ENCODE peak calls at places on chromosome 10, in six cellular contexts. One of them, this sample, is unnamed.
A peak's percentile ranks its signal among the peaks of the same experiment; 100 is the strongest.

GRCh38 chr10:46226232-46226631 is 60.6 kb upstream of the ANTXRL start:
- DNase-seq in thoracic aorta: no peak
- DNase-seq in endodermal cell: peak; percentile 37
- DNase-seq in spleen: peak; percentile 54
- DNase-seq in thyroid gland: no peak
- DNase-seq in tibial nerve: no peak
- DNase-seq in this sample: no peak

GRCh38 chr10:30056767-30057355 is 2.5 kb downstream of the JCAD start:
- DNase-seq in thyroid gland: peak; percentile 47
- DNase-seq in endodermal cell: peak; percentile 77
- DNase-seq in thoracic aorta: no peak
- DNase-seq in spleen: no peak
- DNase-seq in tibial nerve: no peak
- DNase-seq in this sample: peak; percentile 50

GRCh38 chr10:132665946-132666732 is 119.8 kb downstream of the NKX6-2 start:
- DNase-seq in thoracic aorta: no peak
- DNase-seq in thyroid gland: no peak
- DNase-seq in tibial nerve: no peak
- DNase-seq in spleen: peak; percentile 20
- DNase-seq in endodermal cell: no peak
- DNase-seq in this sample: no peak

GRCh38 chr10:109689785-109690184 is 233.5 kb downstream of the XPNPEP1 start:
- DNase-seq in endodermal cell: no peak
- DNase-seq in thyroid gland: no peak
- DNase-seq in spleen: no peak
- DNase-seq in tibial nerve: no peak
- DNase-seq in thoracic aorta: no peak
- DNase-seq in this sample: no peak

GRCh38 chr10:133292919-133293809 is 15.5 kb downstream of the TUBGCP2 start:
- DNase-seq in thyroid gland: no peak
- DNase-seq in endodermal cell: no peak
- DNase-seq in thoracic aorta: no peak
- DNase-seq in tibial nerve: no peak
- DNase-seq in spleen: peak; percentile 77
- DNase-seq in this sample: no peak

GRCh38 chr10:1109795-1110673 is 53.8 kb downstream of the WDR37 start:
- DNase-seq in endodermal cell: peak; percentile 95
- DNase-seq in tibial nerve: peak; percentile 46
- DNase-seq in spleen: peak; percentile 87
- DNase-seq in thoracic aorta: no peak
- DNase-seq in thyroid gland: peak; percentile 33
- DNase-seq in this sample: no peak

GRCh38 chr10:79046991-79047874 is 21.5 kb upstream of the ZMIZ1 start:
- DNase-seq in endodermal cell: peak; percentile 53
- DNase-seq in thyroid gland: no peak
- DNase-seq in spleen: peak; percentile 76
- DNase-seq in thoracic aorta: no peak
- DNase-seq in tibial nerve: no peak
- DNase-seq in this sample: peak; percentile 63

GRCh38 chr10:32379314-32379949 is 32.5 kb upstream of the EPC1 start:
- DNase-seq in tibial nerve: no peak
- DNase-seq in thyroid gland: no peak
- DNase-seq in thoracic aorta: no peak
- DNase-seq in endodermal cell: peak; percentile 56
- DNase-seq in spleen: no peak
- DNase-seq in this sample: no peak

GRCh38 chr10:100882681-100883321 is 30.0 kb upstream of the SLF2 start:
- DNase-seq in spleen: no peak
- DNase-seq in endodermal cell: peak; percentile 30
- DNase-seq in tibial nerve: no peak
- DNase-seq in thoracic aorta: no peak
- DNase-seq in thyroid gland: no peak
- DNase-seq in this sample: no peak

GRCh38 chr10:76122056-76122455 is 690.6 kb downstream of the LRMDA start:
- DNase-seq in thyroid gland: no peak
- DNase-seq in endodermal cell: no peak
- DNase-seq in spleen: no peak
- DNase-seq in thoracic aorta: no peak
- DNase-seq in tibial nerve: no peak
- DNase-seq in this sample: no peak

GRCh38 chr10:21388541-21389068 is 136.9 kb downstream of the SKIDA1 start:
- DNase-seq in tibial nerve: no peak
- DNase-seq in spleen: no peak
- DNase-seq in thyroid gland: no peak
- DNase-seq in endodermal cell: no peak
- DNase-seq in thoracic aorta: no peak
- DNase-seq in this sample: no peak

GRCh38 chr10:46235705-46236536 is 50.9 kb upstream of the ANTXRL start:
- DNase-seq in thyroid gland: no peak
- DNase-seq in endodermal cell: peak; percentile 26
- DNase-seq in thoracic aorta: no peak
- DNase-seq in spleen: peak; percentile 49
- DNase-seq in tibial nerve: no peak
- DNase-seq in this sample: no peak

GRCh38 chr10:93245772-93246171 is 172.1 kb downstream of the CYP26A1 start:
- DNase-seq in tibial nerve: no peak
- DNase-seq in spleen: no peak
- DNase-seq in thoracic aorta: no peak
- DNase-seq in endodermal cell: no peak
- DNase-seq in thyroid gland: no peak
- DNase-seq in this sample: no peak

GRCh38 chr10:23534328-23534727 is 95.5 kb downstream of the OTUD1 start:
- DNase-seq in spleen: no peak
- DNase-seq in thoracic aorta: no peak
- DNase-seq in thyroid gland: no peak
- DNase-seq in tibial nerve: no peak
- DNase-seq in endodermal cell: no peak
- DNase-seq in this sample: no peak

GRCh38 chr10:43315535-43316245 is 48.8 kb upstream of the RASGEF1A start:
- DNase-seq in endodermal cell: no peak
- DNase-seq in thyroid gland: no peak
- DNase-seq in spleen: no peak
- DNase-seq in thoracic aorta: no peak
- DNase-seq in tibial nerve: no peak
- DNase-seq in this sample: no peak

GRCh38 chr10:43318456-43318855 is 51.6 kb upstream of the RASGEF1A start:
- DNase-seq in endodermal cell: no peak
- DNase-seq in tibial nerve: no peak
- DNase-seq in thoracic aorta: no peak
- DNase-seq in spleen: peak; percentile 30
- DNase-seq in thyroid gland: no peak
- DNase-seq in this sample: no peak

GRCh38 chr10:43316988-43317387 is 50.1 kb upstream of the RASGEF1A start:
- DNase-seq in endodermal cell: no peak
- DNase-seq in thyroid gland: no peak
- DNase-seq in spleen: peak; percentile 41
- DNase-seq in tibial nerve: no peak
- DNase-seq in thoracic aorta: no peak
- DNase-seq in this sample: no peak

GRCh38 chr10:43316516-43316915 is 49.7 kb upstream of the RASGEF1A start:
- DNase-seq in endodermal cell: no peak
- DNase-seq in thyroid gland: no peak
- DNase-seq in tibial nerve: no peak
- DNase-seq in spleen: no peak
- DNase-seq in thoracic aorta: no peak
- DNase-seq in this sample: no peak

GRCh38 chr10:43317422-43317821 is 50.6 kb upstream of the RASGEF1A start:
- DNase-seq in endodermal cell: no peak
- DNase-seq in thyroid gland: no peak
- DNase-seq in tibial nerve: no peak
- DNase-seq in spleen: peak; percentile 46
- DNase-seq in thoracic aorta: no peak
- DNase-seq in this sample: no peak
- H3K9me3 ChIP-seq in endodermal cell: no peaks in the 10 kb centered on the region
- H3K9me3 ChIP-seq in thyroid gland: no peaks in the 10 kb centered on the region
- H3K9me3 ChIP-seq in tibial nerve: no peaks in the 10 kb centered on the region
- H3K9me3 ChIP-seq in spleen: no peaks in the 10 kb centered on the region
- H3K9me3 ChIP-seq in thoracic aorta: no peaks in the 10 kb centered on the region
- H3K9me3 ChIP-seq in this sample: no peaks in the 10 kb centered on the region

GRCh38 chr10:52459097-52459496 is 145.0 kb downstream of the DKK1 start:
- DNase-seq in spleen: no peak
- DNase-seq in thyroid gland: no peak
- DNase-seq in thoracic aorta: no peak
- DNase-seq in endodermal cell: no peak
- DNase-seq in tibial nerve: no peak
- DNase-seq in this sample: no peak
- TF ChIP-seq CTCF in spleen: no peak
- TF ChIP-seq CTCF in thyroid gland: no peak
- TF ChIP-seq CTCF in thoracic aorta: no peak
- TF ChIP-seq CTCF in endodermal cell: no peak
- TF ChIP-seq CTCF in tibial nerve: no peak
- TF ChIP-seq CTCF in this sample: no peak

GRCh38 chr10:70960783-70961570 is 72.6 kb upstream of the PCBD1 start:
- DNase-seq in endodermal cell: no peak
- DNase-seq in thoracic aorta: no peak
- DNase-seq in thyroid gland: no peak
- DNase-seq in tibial nerve: no peak
- DNase-seq in spleen: peak; percentile 56
- DNase-seq in this sample: no peak
- H3K4me1 ChIP-seq in endodermal cell: no peaks in the 10 kb centered on the region
- H3K4me1 ChIP-seq in thoracic aorta: no peaks in the 10 kb centered on the region
- H3K4me1 ChIP-seq in thyroid gland: no peaks in the 10 kb centered on the region
- H3K4me1 ChIP-seq in tibial nerve: no peaks in the 10 kb centered on the region
- H3K4me1 ChIP-seq in spleen: no peaks in the 10 kb centered on the region
- H3K4me1 ChIP-seq in this sample: no peaks in the 10 kb centered on the region

GRCh38 chr10:131553121-131553520 is 241.6 kb upstream of the TCERG1L start:
- DNase-seq in endodermal cell: no peak
- DNase-seq in thyroid gland: no peak
- DNase-seq in thoracic aorta: no peak
- DNase-seq in spleen: no peak
- DNase-seq in tibial nerve: no peak
- DNase-seq in this sample: no peak

GRCh38 chr10:131554821-131555220 is 243.3 kb upstream of the TCERG1L start:
- DNase-seq in thoracic aorta: no peak
- DNase-seq in spleen: no peak
- DNase-seq in endodermal cell: no peak
- DNase-seq in thyroid gland: no peak
- DNase-seq in tibial nerve: no peak
- DNase-seq in this sample: no peak

GRCh38 chr10:131555406-131555805 is 243.9 kb upstream of the TCERG1L start:
- DNase-seq in spleen: peak; percentile 31
- DNase-seq in endodermal cell: no peak
- DNase-seq in thoracic aorta: no peak
- DNase-seq in tibial nerve: no peak
- DNase-seq in thyroid gland: no peak
- DNase-seq in this sample: no peak

GRCh38 chr10:131556061-131556896 is 244.8 kb upstream of the TCERG1L start:
- DNase-seq in tibial nerve: no peak
- DNase-seq in spleen: no peak
- DNase-seq in endodermal cell: no peak
- DNase-seq in thyroid gland: no peak
- DNase-seq in thoracic aorta: no peak
- DNase-seq in this sample: no peak

GRCh38 chr10:131553581-131553980 is 242.1 kb upstream of the TCERG1L start:
- DNase-seq in tibial nerve: no peak
- DNase-seq in thyroid gland: no peak
- DNase-seq in thoracic aorta: no peak
- DNase-seq in endodermal cell: no peak
- DNase-seq in spleen: no peak
- DNase-seq in this sample: no peak
- H3K9me3 ChIP-seq in tibial nerve: no peaks in the 10 kb centered on the region
- H3K9me3 ChIP-seq in thyroid gland: no peaks in the 10 kb centered on the region
- H3K9me3 ChIP-seq in thoracic aorta: no peaks in the 10 kb centered on the region
- H3K9me3 ChIP-seq in endodermal cell: no peaks in the 10 kb centered on the region
- H3K9me3 ChIP-seq in spleen: no peaks in the 10 kb centered on the region
- H3K9me3 ChIP-seq in this sample: no peaks in the 10 kb centered on the region

GRCh38 chr10:103854265-103854686 is 1.1 kb downstream of the SH3PXD2A start:
- DNase-seq in tibial nerve: no peak
- DNase-seq in spleen: no peak
- DNase-seq in thoracic aorta: no peak
- DNase-seq in endodermal cell: peak; percentile 82
- DNase-seq in thyroid gland: no peak
- DNase-seq in this sample: no peak
- TF ChIP-seq CTCF in tibial nerve: no peak
- TF ChIP-seq CTCF in spleen: no peak
- TF ChIP-seq CTCF in thoracic aorta: no peak
- TF ChIP-seq CTCF in endodermal cell: no peak
- TF ChIP-seq CTCF in thyroid gland: no peak
- TF ChIP-seq CTCF in this sample: no peak

DNA sequence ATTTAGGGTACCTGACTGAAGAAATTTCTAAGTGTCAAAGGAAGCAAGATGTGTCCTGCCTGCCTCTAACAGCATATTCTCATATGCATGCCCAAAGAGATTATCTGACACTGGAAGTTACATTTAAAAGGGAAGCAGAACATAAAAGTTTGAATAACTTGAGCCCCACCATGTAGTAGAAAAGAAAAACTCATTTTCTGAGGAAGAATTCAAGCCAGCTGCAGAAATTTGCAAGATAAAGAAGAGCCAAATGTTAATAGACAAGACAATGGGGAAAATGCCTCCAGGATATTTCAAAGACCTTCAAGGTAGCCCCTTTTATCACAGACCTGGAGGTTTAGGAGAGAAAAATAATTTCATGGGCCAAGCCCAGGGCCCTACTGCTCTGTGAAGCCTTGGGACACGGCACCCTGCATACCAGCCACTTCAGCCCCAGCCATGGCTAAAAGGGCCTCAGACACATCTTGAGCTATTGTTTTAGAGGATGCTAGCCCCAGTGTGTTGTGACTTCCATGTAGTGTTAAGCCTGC is 18.4 kb upstream of the AKR1C1 start:
- DNase-seq in thyroid gland: no peak
- DNase-seq in tibial nerve: no peak
- DNase-seq in thoracic aorta: no peak
- DNase-seq in spleen: no peak
- DNase-seq in endodermal cell: no peak
- DNase-seq in this sample: no peak
- H3K4me1 ChIP-seq in thyroid gland: peaks cover 73% of the 10 kb centered on the region
- H3K4me1 ChIP-seq in tibial nerve: peaks cover 64% of the 10 kb centered on the region
- H3K4me1 ChIP-seq in thoracic aorta: peaks cover 34% of the 10 kb centered on the region
- H3K4me1 ChIP-seq in spleen: no peaks in the 10 kb centered on the region
- H3K4me1 ChIP-seq in endodermal cell: no peaks in the 10 kb centered on the region
- H3K4me1 ChIP-seq in this sample: peaks cover 23% of the 10 kb centered on the region

GRCh38 chr10:114095676-114096331 is 52.1 kb downstream of the ADRB1 start:
- DNase-seq in thyroid gland: no peak
- DNase-seq in spleen: no peak
- DNase-seq in thoracic aorta: no peak
- DNase-seq in endodermal cell: no peak
- DNase-seq in tibial nerve: no peak
- DNase-seq in this sample: no peak
- H3K9me3 ChIP-seq in thyroid gland: no peaks in the 10 kb centered on the region
- H3K9me3 ChIP-seq in spleen: no peaks in the 10 kb centered on the region
- H3K9me3 ChIP-seq in thoracic aorta: no peaks in the 10 kb centered on the region
- H3K9me3 ChIP-seq in endodermal cell: no peaks in the 10 kb centered on the region
- H3K9me3 ChIP-seq in tibial nerve: no peaks in the 10 kb centered on the region
- H3K9me3 ChIP-seq in this sample: no peaks in the 10 kb centered on the region

This sample was measured in ascending aorta.